ENCODE peak calls at places on chromosomes 13 and 19, in eight cellular contexts. U is fibroblast of pulmonary artery; Z is stimulated activated CD8-positive, alpha-beta memory T cell treated with anti-CD3 and anti-CD28 coated beads, Interleukin-15, amount 100 ng/mL, for 24 hours; N is Calu3; G is CD8-positive, alpha-beta T cell; L is DMS 273 treated with DMSO at 0.1 percent for 48 hours; W is NCI-H345; F is stimulated activated CD4-positive, alpha-beta T cell treated with anti-CD3 and anti-CD28 coated beads, Interleukin-1b, Interleukin-23, amount 100 ng/mL, for 24 hours. P is an unnamed sample.

GRCh38 chr19:751501-752341 is 809 bp downstream of the MISP start:
- DNase-seq in L (no peak), U (peak; percentile 69), N (peak; percentile 75), Z (no peak), F (no peak), W (no peak), G (no peak), P (peak; percentile 76)

GRCh38 chr19:35030257-35031071 is at the start of gene SCN1B:
- DNase-seq in N (peak; percentile 85), G (peak; percentile 70), W (peak; percentile 68), U (peak; percentile 64), F (no peak), Z (peak; percentile 50), L (peak; percentile 12), P (peak; percentile 88)

GRCh38 chr13:27372896-27373295 is 51.5 kb upstream of the GTF3A start:
- DNase-seq in W (peak; percentile 88), G (no peak), Z (no peak), N (no peak), L (no peak), U (peak; percentile 18), F (no peak), P (no peak)

GRCh38 chr19:45396389-45397260 is 8.2 kb downstream of the PPP1R13L start:
- DNase-seq in W (no peak), F (no peak), U (no peak), L (no peak), G (no peak), N (no peak), Z (no peak), P (no peak)

GRCh38 chr13:22428188-22428828 is 752.5 kb upstream of the SGCG start:
- DNase-seq in N (no peak), L (no peak), Z (no peak), U (peak; percentile 24), F (no peak), W (no peak), G (no peak), P (no peak)

GRCh38 chr19:3387645-3388589 is 21.5 kb downstream of the NFIC start:
- DNase-seq in Z (no peak), N (peak; percentile 80), G (no peak), L (peak; percentile 73), W (peak; percentile 91), U (no peak), F (no peak), P (peak; percentile 94)

GRCh38 chr13:109275848-109276247 is 510.5 kb downstream of the IRS2 start:
- DNase-seq in N (peak; percentile 13), Z (no peak), W (no peak), G (no peak), F (no peak), L (no peak), U (no peak), P (no peak)

GRCh38 chr13:108993346-108993745 is 363.9 kb downstream of the MYO16 start:
- DNase-seq in W (no peak), G (no peak), Z (no peak), N (no peak), L (no peak), F (no peak), U (no peak), P (no peak)

GRCh38 chr13:76600086-76600485 is 286.1 kb downstream of the KCTD12 start:
- DNase-seq in W (no peak), L (no peak), Z (no peak), N (no peak), U (peak; percentile 42), G (no peak), F (no peak), P (no peak)

GRCh38 chr19:47284324-47284899 is 9.7 kb downstream of the INAFM1 start:
- DNase-seq in G (peak; percentile 64), U (peak; percentile 81), F (peak; percentile 46), N (peak; percentile 75), W (peak; percentile 55), Z (no peak), L (no peak), P (no peak)

GRCh38 chr13:60654405-60654804 is 257.4 kb downstream of the TDRD3 start:
- DNase-seq in L (no peak), F (no peak), Z (no peak), U (peak; percentile 39), W (peak; percentile 0), N (no peak), G (no peak), P (no peak)

GRCh38 chr13:32587014-32587773 is 942 bp downstream of the PDS5B start:
- DNase-seq in N (peak; percentile 53), W (peak; percentile 46), G (peak; percentile 55), U (peak; percentile 69), Z (peak; percentile 18), L (no peak), F (no peak), P (peak; percentile 92)

GRCh38 chr19:13014101-13014920 is 19.0 kb downstream of the NFIX start:
- DNase-seq in G (no peak), U (peak; percentile 49), F (no peak), Z (no peak), L (no peak), W (no peak), N (no peak), P (no peak)

GRCh38 chr19:35037716-35038622 is 3.6 kb upstream of the HPN start:
- DNase-seq in F (no peak), Z (no peak), G (no peak), U (peak; percentile 59), W (no peak), N (no peak), L (peak; percentile 87), P (no peak)

GRCh38 chr19:17327654-17328516 is 6.8 kb downstream of the ANO8 start:
- DNase-seq in Z (no peak), F (no peak), W (no peak), N (no peak), U (peak; percentile 65), L (no peak), G (peak; percentile 51), P (no peak)

GRCh38 chr13:109160887-109161669 is 531.7 kb downstream of the MYO16 start:
- DNase-seq in L (no peak), F (no peak), W (no peak), N (no peak), Z (no peak), G (no peak), U (no peak), P (no peak)

GRCh38 chr13:43822969-43823368 is 36.2 kb upstream of the ENOX1 start:
- DNase-seq in F (no peak), G (no peak), W (no peak), L (no peak), U (peak; percentile 16), N (no peak), Z (no peak), P (no peak)

GRCh38 chr13:75938811-75939525 is 302.8 kb downstream of the LMO7 start:
- DNase-seq in G (no peak), L (no peak), N (no peak), W (no peak), U (peak; percentile 3), Z (no peak), F (no peak), P (no peak)

GRCh38 chr19:10730932-10731331 is 13.1 kb downstream of the DNM2 start:
- DNase-seq in U (no peak), W (no peak), Z (no peak), N (no peak), L (no peak), G (no peak), F (no peak), P (no peak)

GRCh38 chr19:39824143-39825092 is 9.5 kb downstream of the DYRK1B start:
- DNase-seq in L (no peak), N (no peak), G (peak; percentile 85), Z (peak; percentile 46), U (peak; percentile 94), W (peak; percentile 100), F (peak; percentile 74), P (peak; percentile 94)

GRCh38 chr13:25111557-25111956 is 15.6 kb downstream of the PABPC3 start:
- DNase-seq in Z (no peak), U (no peak), L (no peak), F (no peak), W (no peak), N (no peak), G (no peak), P (no peak)

GRCh38 chr19:51777570-51778460 is 16.8 kb downstream of the FPR2 start:
- DNase-seq in W (peak; percentile 4), Z (no peak), L (peak; percentile 9), F (peak; percentile 2), G (peak; percentile 39), U (peak; percentile 96), N (peak; percentile 74), P (peak; percentile 73)

GRCh38 chr19:18674616-18675015 is 8.9 kb upstream of the CRTC1 start:
- DNase-seq in Z (no peak), G (no peak), N (no peak), W (no peak), L (peak; percentile 82), U (no peak), F (no peak), P (no peak)

P was measured in kidney.